ENCODE peak calls at places on chromosome 19, in five cellular contexts. U, L, W, B and M are unnamed samples. For H3K27me3, the result is how much of the 10 kb centered on the place peaks cover.

GRCh38 chr19:54255105-54255775 is 1.8 kb downstream of the LILRB5 start:
- DNase-seq in U (no peak), L (no peak), W (no peak), B (no peak), M (no peak)

GRCh38 chr19:55257461-55258411 is 1.1 kb downstream of the PPP6R1 start:
- DNase-seq in U (peak), L (no peak), W (no peak), B (peak), M (no peak)

GRCh38 chr19:48873476-48874308 is 1.5 kb downstream of the PPP1R15A start:
- DNase-seq in U (no peak), L (no peak), W (no peak), B (no peak), M (no peak)

GRCh38 chr19:36257512-36257876 is 42.6 kb downstream of the ZNF146 start:
- DNase-seq in U (no peak), L (no peak), W (peak), B (no peak), M (no peak)

GRCh38 chr19:54388001-54388802 is 23.5 kb upstream of the LAIR1 start:
- DNase-seq in U (peak), L (no peak), W (no peak), B (no peak), M (no peak)

GRCh38 chr19:48740705-48741030 is 258 bp upstream of the RASIP1 start:
- DNase-seq in U (no peak), L (no peak), W (no peak), B (no peak), M (no peak)

GRCh38 chr19:39408392-39409206 is 2.0 kb downstream of the ZFP36 start:
- DNase-seq in U (no peak), L (no peak), W (no peak), B (peak), M (no peak)

GRCh38 chr19:7434391-7434790 is 54.4 kb downstream of the PEX11G start:
- DNase-seq in U (no peak), L (no peak), W (no peak), B (no peak), M (no peak)

GRCh38 chr19:31312004-31312403 is 37.2 kb downstream of the TSHZ3 start:
- DNase-seq in U (no peak), L (no peak), W (no peak), B (peak), M (no peak)

GRCh38 chr19:38831142-38831605 is 420 bp downstream of the ECH1 start:
- DNase-seq in U (peak), L (peak), W (peak), B (peak), M (peak)

GRCh38 chr19:18741566-18742121 is 49.5 kb downstream of the COMP start:
- DNase-seq in U (peak), L (peak), W (no peak), B (no peak), M (peak)

GRCh38 chr19:7250057-7250596 is 44.1 kb downstream of the INSR start:
- DNase-seq in U (no peak), L (no peak), W (no peak), B (no peak), M (no peak)

GRCh38 chr19:14113762-14114414 is 3.7 kb downstream of the PRKACA start:
- DNase-seq in U (no peak), L (no peak), W (peak), B (no peak), M (no peak)

GRCh38 chr19:48963371-48964204 is 1.5 kb upstream of the FTL start:
- DNase-seq in U (peak), L (peak), W (peak), B (peak), M (peak)

GRCh38 chr19:19405919-19406877 is 723 bp downstream of the GATAD2A start:
- DNase-seq in U (peak), L (no peak), W (peak), B (peak), M (peak)

GRCh38 chr19:38587562-38587961 is 30.2 kb downstream of the MAP4K1 start:
- DNase-seq in U (no peak), L (no peak), W (no peak), B (no peak), M (no peak)

GRCh38 chr19:47430041-47430802 is 10.9 kb upstream of the MEIS3 start:
- DNase-seq in U (peak), L (peak), W (peak), B (peak), M (peak)

GRCh38 chr19:15575406-15575805 is 39.6 kb upstream of the CYP4F8 start:
- DNase-seq in U (no peak), L (no peak), W (no peak), B (no peak), M (no peak)

GRCh38 chr19:13689050-13689449 is 75.3 kb upstream of the MRI1 start:
- DNase-seq in U (no peak), L (no peak), W (no peak), B (peak), M (no peak)

GRCh38 chr19:55597493-55597892 is 1.8 kb downstream of the FIZ1 start:
- DNase-seq in U (no peak), L (no peak), W (no peak), B (no peak), M (no peak)

GRCh38 chr19:44107751-44108150 is 5.4 kb upstream of the ZNF225 start:
- DNase-seq in U (no peak), L (no peak), W (no peak), B (no peak), M (no peak)

GRCh38 chr19:49809155-49809986 is 3.7 kb downstream of the FUZ start:
- DNase-seq in U (no peak), L (peak), W (peak), B (no peak), M (peak)

GRCh38 chr19:43747557-43748204 is 7.1 kb downstream of the SMG9 start:
- DNase-seq in U (no peak), L (no peak), W (no peak), B (no peak), M (no peak)

GRCh38 chr19:3392480-3392879 is 26.1 kb downstream of the NFIC start:
- DNase-seq in U (no peak), L (no peak), W (no peak), B (no peak), M (no peak)

GRCh38 chr19:47106819-47107200 is 6.8 kb downstream of the ZC3H4 start:
- DNase-seq in U (no peak), L (no peak), W (no peak), B (peak), M (no peak)

GRCh38 chr19:29858000-29858596 is 46.3 kb downstream of the CCNE1 start:
- DNase-seq in U (peak), L (peak), W (no peak), B (no peak), M (peak)

GRCh38 chr19:58002384-58003152 is at the start of gene ZNF606:
- DNase-seq in U (peak), L (peak), W (peak), B (peak), M (peak)
- TF ChIP-seq POLR2A in U (peak), L (peak), W (peak), B (peak), M (no peak)

GRCh38 chr19:41994994-41995958 is 1.2 kb upstream of the ATP1A3 start:
- DNase-seq in U (no peak), L (no peak), W (no peak), B (no peak), M (no peak)
- H3K27me3 ChIP-seq in U (under half), L (under half), W (under half), B (half or more), M (under half)

GRCh38 chr19:1167687-1168561 is 6.1 kb downstream of the SBNO2 start:
- DNase-seq in U (no peak), L (no peak), W (no peak), B (no peak), M (no peak)
- TF ChIP-seq POLR2A in U (no peak), L (no peak), W (no peak), B (no peak), M (no peak)

GRCh38 chr19:45489216-45489855 is 7.5 kb downstream of the RTN2 start:
- DNase-seq in U (no peak), L (no peak), W (no peak), B (no peak), M (no peak)

GRCh38 chr19:45492627-45493470 is 4.0 kb downstream of the RTN2 start:
- DNase-seq in U (no peak), L (no peak), W (peak), B (peak), M (no peak)

GRCh38 chr19:45494261-45494916 is 2.5 kb downstream of the RTN2 start:
- DNase-seq in U (no peak), L (no peak), W (no peak), B (no peak), M (no peak)

GRCh38 chr19:45495178-45495577 is 1.7 kb downstream of the RTN2 start:
- DNase-seq in U (no peak), L (no peak), W (no peak), B (no peak), M (no peak)

DNA sequence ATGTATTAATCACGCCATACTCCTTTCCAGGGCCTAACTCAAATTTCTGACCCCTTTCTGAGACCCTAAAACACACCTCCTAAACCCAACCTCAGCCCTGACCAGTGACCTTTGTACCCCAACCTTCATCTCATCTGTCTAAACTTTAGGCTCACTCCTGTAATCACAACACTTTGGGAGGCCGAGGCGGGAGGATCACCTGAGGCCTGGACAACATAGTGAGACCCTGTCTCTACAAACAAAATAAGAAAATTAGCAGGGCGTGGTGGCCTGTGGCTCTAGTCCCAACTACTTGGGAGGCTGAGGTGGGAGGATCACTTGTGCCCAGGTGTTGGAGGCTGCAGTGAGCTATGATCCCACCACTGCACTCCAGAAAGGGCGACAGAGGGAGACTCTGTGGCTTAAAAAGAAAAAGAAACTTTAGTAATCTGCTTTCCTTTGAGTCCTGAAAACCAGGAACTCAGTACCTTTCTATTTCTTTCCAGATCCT is 4.7 kb downstream of the RTN2 start:
- DNase-seq in U (no peak), L (no peak), W (no peak), B (no peak), M (no peak)
- H3K27me3 ChIP-seq in U (under half), L (under half), W (under half), B (under half), M (under half)

GRCh38 chr19:17304386-17305047 is 1.2 kb upstream of the MRPL34 start:
- DNase-seq in U (peak), L (no peak), W (no peak), B (no peak), M (no peak)

GRCh38 chr19:17302391-17303166 is 646 bp downstream of the ABHD8 start:
- DNase-seq in U (no peak), L (no peak), W (no peak), B (no peak), M (no peak)

GRCh38 chr19:17303940-17304267 is 679 bp upstream of the ABHD8 start:
- DNase-seq in U (peak), L (no peak), W (no peak), B (no peak), M (no peak)

GRCh38 chr19:17305211-17305516 is 508 bp upstream of the MRPL34 start:
- DNase-seq in U (no peak), L (no peak), W (no peak), B (no peak), M (no peak)

GRCh38 chr19:17303167-17303939 is at the start of gene ABHD8:
- DNase-seq in U (peak), L (peak), W (peak), B (peak), M (peak)
- TF ChIP-seq POLR2A in U (no peak), L (peak), W (peak), B (no peak), M (no peak)

DNA sequence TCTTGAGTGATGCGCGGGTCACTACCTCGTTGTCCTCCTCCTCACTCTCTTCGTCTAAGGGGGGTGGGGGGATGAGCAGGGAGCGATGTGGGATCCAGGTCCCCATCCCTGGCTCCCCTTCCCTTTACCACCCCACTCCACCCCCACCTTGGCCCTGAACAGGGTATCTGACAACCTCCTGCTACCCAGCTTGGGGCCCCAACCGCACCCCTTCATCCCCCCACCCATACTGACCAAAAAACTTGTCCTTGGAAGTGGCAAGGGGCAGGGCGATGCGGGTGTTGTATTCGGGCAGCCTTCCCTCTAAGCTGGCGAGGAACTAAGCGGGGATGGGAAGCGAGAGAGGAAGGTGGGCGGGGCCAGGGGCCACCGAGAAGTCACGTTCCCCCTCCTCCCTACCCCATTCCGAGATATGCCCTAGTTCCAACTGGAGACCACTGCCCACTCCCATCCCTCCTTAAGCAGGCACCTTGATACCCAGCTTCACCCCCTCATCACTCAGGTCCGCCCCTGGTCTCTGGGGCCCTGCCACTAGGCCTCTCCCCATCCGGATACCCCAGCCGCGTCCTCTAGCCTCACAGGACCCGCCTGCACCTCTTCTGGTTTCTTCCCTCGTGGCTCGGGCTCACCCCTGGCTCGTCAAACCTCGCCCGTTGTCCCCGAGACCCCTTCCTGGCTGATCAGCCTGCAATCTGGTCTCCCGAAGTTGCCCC is 1.9 kb upstream of the RGL3 start:
- DNase-seq in U (no peak), L (no peak), W (no peak), B (no peak), M (no peak)
- H3K27me3 ChIP-seq in U (half or more), L (under half), W (under half), B (under half), M (under half)

GRCh38 chr19:34772697-34773554 is at the start of gene ZNF599:
- DNase-seq in U (peak), L (peak), W (peak), B (peak), M (peak)
- TF ChIP-seq POLR2A in U (peak), L (peak), W (peak), B (peak), M (no peak)

DNA sequence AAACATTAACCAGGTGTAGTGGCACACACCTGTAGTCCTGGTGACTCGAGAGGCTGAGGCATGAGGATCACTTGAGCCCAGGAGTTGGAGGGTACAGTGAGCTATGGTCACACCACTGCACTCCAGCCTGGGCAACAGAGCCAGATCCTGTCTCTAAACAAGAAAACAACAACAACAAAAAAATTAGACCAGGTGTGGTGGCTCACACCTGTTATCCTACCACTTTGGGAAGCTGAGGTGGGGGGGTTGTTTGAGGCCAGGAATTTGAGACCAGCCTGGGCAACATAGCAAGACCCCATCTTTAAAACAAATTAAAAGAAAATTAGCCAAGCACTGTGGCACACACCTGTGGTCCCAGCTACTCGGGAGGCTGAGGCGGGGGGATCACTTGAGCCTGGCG is 20.8 kb upstream of the PTPRS start:
- DNase-seq in U (no peak), L (no peak), W (no peak), B (no peak), M (no peak)
- H3K27me3 ChIP-seq in U (under half), L (under half), W (under half), B (under half), M (half or more)

GRCh38 chr19:58434217-58434616 is 5.7 kb downstream of the ZNF132 start:
- DNase-seq in U (no peak), L (no peak), W (no peak), B (peak), M (no peak)

GRCh38 chr19:58429745-58430144 is 10.2 kb downstream of the ZNF132 start:
- DNase-seq in U (no peak), L (no peak), W (no peak), B (peak), M (no peak)

DNA sequence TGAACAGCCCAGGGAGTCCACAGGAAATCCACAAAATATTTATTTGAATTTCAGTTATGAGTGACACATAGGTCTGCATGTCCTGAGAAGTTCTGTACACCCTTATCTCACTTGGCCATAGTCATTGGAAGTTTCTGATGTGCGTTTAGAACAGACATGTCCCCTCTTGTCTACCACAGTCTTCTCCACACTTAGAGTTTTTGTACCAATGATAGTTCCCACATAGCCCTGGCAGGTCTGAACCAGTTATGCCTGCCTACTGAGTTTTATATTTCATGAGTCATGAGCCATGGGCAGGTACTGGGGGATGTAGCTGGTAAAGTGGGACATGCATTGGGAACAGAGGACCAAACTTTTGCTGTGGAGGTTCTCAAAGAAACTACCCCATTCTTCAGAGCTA is 11.3 kb downstream of the ZNF132 start:
- DNase-seq in U (no peak), L (no peak), W (no peak), B (no peak), M (no peak)
- TF ChIP-seq POLR2A in U (no peak), L (no peak), W (no peak), B (no peak), M (no peak)

DNA sequence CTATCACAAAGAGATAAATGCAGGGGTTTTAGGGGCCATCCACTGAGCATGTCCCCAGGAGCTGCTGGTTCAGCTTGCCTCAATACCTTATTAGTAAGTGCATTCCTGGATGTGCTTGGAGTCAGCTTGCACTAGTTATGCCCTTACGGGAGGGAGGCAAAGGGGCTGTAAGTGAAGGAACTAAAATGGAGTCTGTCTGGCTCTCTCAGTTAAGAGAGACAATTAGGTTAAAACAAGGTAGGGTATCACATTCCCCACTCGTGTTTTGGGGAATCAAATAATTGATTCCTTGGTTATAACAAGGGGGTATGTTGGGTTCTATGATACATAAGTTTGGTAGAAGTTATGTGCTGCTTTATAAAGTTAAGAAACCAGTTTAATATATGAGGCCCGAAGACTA is 78.9 kb downstream of the ZNF100 start:
- DNase-seq in U (no peak), L (no peak), W (no peak), B (no peak), M (no peak)
- H3K27me3 ChIP-seq in U (under half), L (under half), W (under half), B (under half), M (under half)